ENCODE peak calls at places on chromosomes 3 and 15, in five cellular contexts. Z is GM12878, W is K562, D is HepG2, T is SK-N-SH. E is an unnamed sample.
A peak's percentile ranks its signal among the peaks of the same experiment; 100 is the strongest.

GRCh38 chr3:42600958-42601675 is 631 bp downstream of the NKTR start:
- DNase-seq in Z (no peak), W (peak; percentile 68), D (peak; percentile 16), T (no peak), E (no peak)

GRCh38 chr15:26974120-26974780 is 3.3 kb downstream of the GABRG3 start:
- DNase-seq in Z (no peak), W (peak; percentile 14), D (peak; percentile 13), T (peak; percentile 50), E (no peak)

GRCh38 chr3:7618606-7619005 is 757.7 kb downstream of the GRM7 start:
- DNase-seq in Z (no peak), W (no peak), D (no peak), T (no peak), E (no peak)

GRCh38 chr3:21024563-21024962 is 726.4 kb downstream of the ZNF385D start:
- DNase-seq in Z (no peak), W (no peak), D (no peak), T (no peak), E (no peak)

GRCh38 chr3:21152555-21152954 is 598.5 kb downstream of the ZNF385D start:
- DNase-seq in Z (no peak), W (no peak), D (no peak), T (no peak), E (no peak)

GRCh38 chr3:111863942-111864341 is 4.9 kb downstream of the PHLDB2 start:
- DNase-seq in Z (no peak), W (no peak), D (no peak), T (no peak), E (no peak)

GRCh38 chr3:137809523-137809922 is 45.4 kb downstream of the SOX14 start:
- DNase-seq in Z (no peak), W (no peak), D (no peak), T (no peak), E (no peak)

GRCh38 chr3:168003911-168004310 is 91.8 kb downstream of the GOLIM4 start:
- DNase-seq in Z (no peak), W (no peak), D (no peak), T (no peak), E (no peak)

GRCh38 chr15:45635191-45635638 is 386 bp downstream of the SQOR start:
- DNase-seq in Z (no peak), W (no peak), D (peak; percentile 41), T (peak; percentile 72), E (no peak)

GRCh38 chr3:172454180-172454579 is 5.9 kb upstream of the GHSR start:
- DNase-seq in Z (no peak), W (no peak), D (no peak), T (no peak), E (no peak)

GRCh38 chr3:158097571-158098553 is 8.4 kb downstream of the SHOX2 start:
- DNase-seq in Z (peak; percentile 54), W (no peak), D (peak; percentile 76), T (no peak), E (no peak)

GRCh38 chr3:142644502-142644901 is 48.3 kb downstream of the PLS1 start:
- DNase-seq in Z (no peak), W (no peak), D (no peak), T (no peak), E (no peak)

GRCh38 chr3:175342196-175342595 is 483.1 kb downstream of the NAALADL2 start:
- DNase-seq in Z (no peak), W (no peak), D (no peak), T (no peak), E (no peak)

GRCh38 chr15:49589030-49589429 is 31.6 kb downstream of the FAM227B start:
- DNase-seq in Z (no peak), W (no peak), D (no peak), T (no peak), E (no peak)

GRCh38 chr3:83039422-83039821 is 1278.0 kb upstream of the GBE1 start:
- DNase-seq in Z (no peak), W (no peak), D (no peak), T (no peak), E (no peak)

GRCh38 chr15:69316281-69316680 is 17.6 kb downstream of the PAQR5 start:
- DNase-seq in Z (no peak), W (no peak), D (no peak), T (no peak), E (no peak)

GRCh38 chr15:25331860-25332259 is 107.0 kb downstream of the UBE3A start:
- DNase-seq in Z (no peak), W (no peak), D (no peak), T (no peak), E (no peak)

GRCh38 chr3:186254676-186255665 is 107.1 kb downstream of the DGKG start:
- DNase-seq in Z (peak; percentile 68), W (no peak), D (no peak), T (no peak), E (no peak)

GRCh38 chr3:87057474-87057873 is 66.5 kb upstream of the VGLL3 start:
- DNase-seq in Z (no peak), W (no peak), D (no peak), T (no peak), E (no peak)

GRCh38 chr15:63301088-63301487 is 23.7 kb downstream of the APH1B start:
- DNase-seq in Z (no peak), W (no peak), D (no peak), T (no peak), E (no peak)

GRCh38 chr3:137259709-137260108 is 301.9 kb downstream of the IL20RB start:
- DNase-seq in Z (no peak), W (no peak), D (no peak), T (peak; percentile 18), E (no peak)

GRCh38 chr15:65054333-65055200 is 9.4 kb downstream of the SLC51B start:
- DNase-seq in Z (no peak), W (peak; percentile 79), D (peak; percentile 64), T (peak; percentile 92), E (peak; percentile 41)

GRCh38 chr3:177041730-177042551 is 155.3 kb downstream of the TBL1XR1 start:
- DNase-seq in Z (no peak), W (no peak), D (no peak), T (no peak), E (no peak)

GRCh38 chr3:60435941-60436650 is 815.2 kb downstream of the FHIT start:
- DNase-seq in Z (no peak), W (no peak), D (no peak), T (no peak), E (no peak)

GRCh38 chr3:30970183-30970582 is 75.7 kb upstream of the GADL1 start:
- DNase-seq in Z (no peak), W (no peak), D (peak; percentile 4), T (no peak), E (no peak)

GRCh38 chr3:133887075-133887950 is 8.4 kb downstream of the RAB6B start:
- DNase-seq in Z (no peak), W (no peak), D (no peak), T (no peak), E (no peak)

GRCh38 chr15:83970290-83970890 is 265.2 kb upstream of the GOLGA6L4 start:
- DNase-seq in Z (no peak), W (no peak), D (no peak), T (no peak), E (no peak)

GRCh38 chr3:47007001-47007400 is 27.5 kb downstream of the NBEAL2 start:
- DNase-seq in Z (no peak), W (no peak), D (no peak), T (peak; percentile 16), E (no peak)
- TF ChIP-seq POLR2AphosphoS5 in Z (no peak), W (peak; percentile 17), D (no peak), T (no peak), E (no peak)

DNA sequence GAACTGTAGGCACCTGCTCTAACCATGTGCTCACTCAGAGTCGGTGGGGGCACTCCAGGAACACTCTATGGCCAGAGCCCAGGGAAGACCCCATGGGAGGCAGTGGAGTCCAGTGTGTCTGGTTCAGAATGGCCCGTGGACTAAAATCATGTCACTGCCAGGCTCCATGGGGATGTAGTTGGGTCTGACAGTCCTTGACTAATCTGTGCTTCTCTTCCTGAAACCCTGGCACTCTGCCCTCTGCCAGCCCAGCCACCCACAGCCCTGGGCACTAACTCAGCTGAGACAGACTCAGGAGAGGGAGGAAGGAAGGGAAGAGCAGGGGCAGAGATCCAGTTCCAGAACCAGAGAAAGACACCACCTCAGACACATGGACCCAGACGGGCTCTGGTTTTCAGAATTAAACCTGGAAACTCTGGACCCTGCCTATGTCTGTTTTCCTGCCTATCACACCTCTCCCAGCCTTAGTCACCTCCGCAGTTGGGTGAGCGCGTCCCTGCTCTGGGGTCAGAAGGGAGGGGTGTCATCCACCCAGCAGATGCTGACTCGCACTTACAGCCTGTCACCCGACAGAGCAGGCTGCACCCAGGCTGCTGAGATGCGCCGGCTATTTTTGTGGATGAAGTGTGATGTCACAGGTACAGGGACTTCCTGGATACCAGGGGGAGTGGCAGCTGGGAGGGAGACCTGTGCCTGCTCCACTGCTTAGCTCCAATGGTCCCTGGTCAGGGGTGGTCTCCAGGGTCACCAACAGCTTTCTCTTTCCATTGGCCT is 56.8 kb upstream of the INSYN1 start:
- DNase-seq in Z (no peak), W (no peak), D (no peak), T (peak; percentile 71), E (no peak)
- H3K4me2 ChIP-seq in Z (no peak overlapping the region), W (no peak overlapping the region), D (no peak overlapping the region), T (peak overlapping the region; percentile 66), E (peak overlapping the region; percentile 31)

GRCh38 chr15:51503003-51503402 is 119.6 kb downstream of the DMXL2 start:
- DNase-seq in Z (no peak), W (no peak), D (no peak), T (no peak), E (no peak)

GRCh38 chr15:51493892-51494291 is 128.7 kb downstream of the DMXL2 start:
- DNase-seq in Z (no peak), W (no peak), D (peak; percentile 81), T (no peak), E (no peak)

GRCh38 chr15:51494411-51495314 is 127.9 kb downstream of the DMXL2 start:
- DNase-seq in Z (no peak), W (no peak), D (no peak), T (no peak), E (no peak)

GRCh38 chr15:51497806-51498205 is 124.8 kb downstream of the DMXL2 start:
- DNase-seq in Z (no peak), W (no peak), D (no peak), T (no peak), E (no peak)

DNA sequence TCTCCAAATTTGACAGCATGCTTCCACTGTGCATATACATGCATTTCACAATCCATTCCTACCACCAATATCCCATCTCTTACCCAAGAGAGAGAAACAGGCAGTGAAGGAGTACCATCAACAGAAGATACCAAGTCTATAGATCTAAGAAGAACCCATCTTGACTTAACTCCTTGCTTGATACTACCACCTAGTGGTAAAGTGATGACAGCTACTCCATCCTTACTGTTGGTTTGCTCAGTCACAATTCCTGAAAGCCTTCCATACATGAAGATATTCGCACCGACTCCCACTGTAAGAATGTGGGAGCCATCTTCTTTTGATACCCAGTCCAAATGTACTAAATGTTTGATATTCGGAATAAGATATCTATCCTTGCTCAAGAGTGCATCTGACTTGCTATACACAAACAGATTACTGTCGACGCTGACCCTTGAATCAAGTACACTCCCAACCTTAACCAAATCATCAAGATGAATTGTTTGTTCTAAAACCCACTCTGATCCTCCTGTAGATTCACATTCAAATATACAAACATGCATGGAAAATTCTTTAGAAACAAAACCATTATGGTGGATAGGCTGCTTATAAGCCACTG is 123.1 kb downstream of the DMXL2 start:
- DNase-seq in Z (no peak), W (peak; percentile 41), D (peak; percentile 43), T (peak; percentile 20), E (peak; percentile 50)
- TF ChIP-seq ZBTB33 in Z (no peak), W (no peak), D (no peak), T (no peak), E (no peak)

DNA sequence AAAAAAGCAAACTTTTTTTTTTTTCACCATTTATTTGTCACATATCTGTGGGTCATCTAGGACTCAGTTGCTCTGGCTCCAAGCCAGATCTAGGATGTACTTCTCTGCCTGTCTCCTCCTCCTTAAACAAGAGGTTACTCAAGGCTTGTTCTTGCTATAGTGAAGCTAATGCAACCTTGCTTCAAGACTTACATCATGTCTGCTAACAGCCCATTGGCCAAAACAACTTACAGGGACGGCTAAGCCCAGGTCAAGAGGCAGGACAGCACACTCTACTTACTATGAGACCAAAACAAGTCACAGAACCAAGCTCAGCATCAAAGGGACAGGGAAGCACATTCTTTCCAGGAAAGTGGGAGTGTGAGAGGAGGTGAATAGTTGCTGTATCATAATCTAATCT is 123.8 kb upstream of the BNIP2 start:
- DNase-seq in Z (no peak), W (no peak), D (no peak), T (no peak), E (no peak)
- TF ChIP-seq POLR2AphosphoS5 in Z (no peak), W (no peak), D (no peak), T (no peak), E (no peak)